ENCODE peak calls at places on chromosome 12, in ten cellular contexts. One of them, this sample, is unnamed.

GRCh38 chr12:122352394-122352793 is 70.1 kb downstream of the CLIP1 start:
- DNase-seq in transverse colon: no peak
- DNase-seq in coronary artery: no peak
- DNase-seq in IMR-90: no peak
- DNase-seq in pancreas: no peak
- DNase-seq in CD8-positive, alpha-beta memory T cell: no peak
- DNase-seq in uterus: no peak
- DNase-seq in fibroblast of lung: no peak
- DNase-seq in HepG2: no peak
- DNase-seq in suprapubic skin: no peak
- DNase-seq in this sample: no peak

GRCh38 chr12:16094437-16094836 is 183.0 kb downstream of the SLC15A5 start:
- DNase-seq in fibroblast of lung: no peak
- DNase-seq in HepG2: no peak
- DNase-seq in coronary artery: no peak
- DNase-seq in IMR-90: no peak
- DNase-seq in pancreas: no peak
- DNase-seq in uterus: no peak
- DNase-seq in suprapubic skin: no peak
- DNase-seq in CD8-positive, alpha-beta memory T cell: no peak
- DNase-seq in transverse colon: no peak
- DNase-seq in this sample: no peak

GRCh38 chr12:56414401-56414800 is 34.8 kb downstream of the TIMELESS start:
- DNase-seq in coronary artery: no peak
- DNase-seq in CD8-positive, alpha-beta memory T cell: no peak
- DNase-seq in fibroblast of lung: no peak
- DNase-seq in suprapubic skin: no peak
- DNase-seq in HepG2: no peak
- DNase-seq in transverse colon: no peak
- DNase-seq in uterus: no peak
- DNase-seq in IMR-90: no peak
- DNase-seq in pancreas: no peak
- DNase-seq in this sample: no peak

GRCh38 chr12:23534196-23534595 is 415.3 kb downstream of the SOX5 start:
- DNase-seq in transverse colon: no peak
- DNase-seq in CD8-positive, alpha-beta memory T cell: no peak
- DNase-seq in suprapubic skin: no peak
- DNase-seq in uterus: no peak
- DNase-seq in coronary artery: no peak
- DNase-seq in IMR-90: no peak
- DNase-seq in HepG2: no peak
- DNase-seq in fibroblast of lung: no peak
- DNase-seq in pancreas: no peak
- DNase-seq in this sample: no peak

GRCh38 chr12:15336772-15337553 is 14.7 kb downstream of the PTPRO start:
- DNase-seq in suprapubic skin: no peak
- DNase-seq in HepG2: no peak
- DNase-seq in fibroblast of lung: peak; percentile 83
- DNase-seq in CD8-positive, alpha-beta memory T cell: no peak
- DNase-seq in IMR-90: peak; percentile 53
- DNase-seq in uterus: no peak
- DNase-seq in coronary artery: no peak
- DNase-seq in transverse colon: no peak
- DNase-seq in pancreas: no peak
- DNase-seq in this sample: no peak

GRCh38 chr12:114131824-114132223 is 165.7 kb upstream of the RBM19 start:
- DNase-seq in coronary artery: no peak
- DNase-seq in pancreas: no peak
- DNase-seq in uterus: no peak
- DNase-seq in suprapubic skin: no peak
- DNase-seq in CD8-positive, alpha-beta memory T cell: no peak
- DNase-seq in IMR-90: no peak
- DNase-seq in fibroblast of lung: no peak
- DNase-seq in transverse colon: no peak
- DNase-seq in HepG2: no peak
- DNase-seq in this sample: peak; percentile 17

GRCh38 chr12:107537464-107538119 is 148.0 kb upstream of the PWP1 start:
- DNase-seq in coronary artery: no peak
- DNase-seq in pancreas: no peak
- DNase-seq in suprapubic skin: no peak
- DNase-seq in transverse colon: no peak
- DNase-seq in IMR-90: no peak
- DNase-seq in HepG2: no peak
- DNase-seq in CD8-positive, alpha-beta memory T cell: no peak
- DNase-seq in uterus: no peak
- DNase-seq in fibroblast of lung: no peak
- DNase-seq in this sample: no peak

GRCh38 chr12:130031571-130032189 is 127.9 kb upstream of the TMEM132D start:
- DNase-seq in fibroblast of lung: no peak
- DNase-seq in uterus: peak; percentile 20
- DNase-seq in transverse colon: peak; percentile 48
- DNase-seq in IMR-90: no peak
- DNase-seq in coronary artery: no peak
- DNase-seq in pancreas: peak; percentile 68
- DNase-seq in CD8-positive, alpha-beta memory T cell: peak; percentile 54
- DNase-seq in suprapubic skin: no peak
- DNase-seq in HepG2: peak; percentile 60
- DNase-seq in this sample: peak; percentile 71

GRCh38 chr12:113196996-113197395 is 11.5 kb downstream of the RITA1 start:
- DNase-seq in transverse colon: peak; percentile 76
- DNase-seq in suprapubic skin: no peak
- DNase-seq in HepG2: peak; percentile 69
- DNase-seq in fibroblast of lung: peak; percentile 70
- DNase-seq in pancreas: peak; percentile 81
- DNase-seq in CD8-positive, alpha-beta memory T cell: peak; percentile 75
- DNase-seq in uterus: peak; percentile 73
- DNase-seq in IMR-90: peak; percentile 78
- DNase-seq in coronary artery: no peak
- DNase-seq in this sample: peak; percentile 84

GRCh38 chr12:88870000-88870737 is 289.9 kb upstream of the KITLG start:
- DNase-seq in uterus: no peak
- DNase-seq in HepG2: no peak
- DNase-seq in IMR-90: peak; percentile 88
- DNase-seq in fibroblast of lung: peak; percentile 56
- DNase-seq in coronary artery: no peak
- DNase-seq in CD8-positive, alpha-beta memory T cell: no peak
- DNase-seq in pancreas: no peak
- DNase-seq in suprapubic skin: no peak
- DNase-seq in transverse colon: no peak
- DNase-seq in this sample: no peak

GRCh38 chr12:19971881-19972280 is 396.5 kb upstream of the PDE3A start:
- DNase-seq in pancreas: peak; percentile 70
- DNase-seq in CD8-positive, alpha-beta memory T cell: no peak
- DNase-seq in transverse colon: no peak
- DNase-seq in HepG2: no peak
- DNase-seq in suprapubic skin: no peak
- DNase-seq in IMR-90: no peak
- DNase-seq in fibroblast of lung: no peak
- DNase-seq in uterus: no peak
- DNase-seq in coronary artery: no peak
- DNase-seq in this sample: no peak

DNA sequence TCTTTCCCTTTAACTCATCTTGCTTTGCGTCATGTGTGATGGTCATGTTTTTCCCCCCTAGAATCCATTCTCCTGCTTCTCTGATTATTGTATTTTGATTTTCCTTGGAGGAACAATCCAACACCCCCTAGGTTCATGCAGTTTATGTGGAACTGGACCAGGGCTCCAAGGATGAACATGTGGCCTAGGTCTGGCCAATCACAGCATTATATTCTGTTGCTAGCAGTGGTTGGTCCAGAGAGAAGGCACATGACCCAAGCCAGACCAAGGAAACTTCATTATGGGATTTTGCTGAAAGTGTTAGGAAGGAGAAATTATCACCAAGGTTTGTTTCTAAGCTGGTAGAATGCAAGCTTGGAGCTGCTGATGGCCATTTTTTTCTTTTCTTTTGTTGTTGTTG is 6.9 kb upstream of the PPTC7 start:
- DNase-seq in transverse colon: no peak
- DNase-seq in uterus: no peak
- DNase-seq in pancreas: no peak
- DNase-seq in HepG2: no peak
- DNase-seq in suprapubic skin: no peak
- DNase-seq in fibroblast of lung: no peak
- DNase-seq in coronary artery: no peak
- DNase-seq in IMR-90: no peak
- DNase-seq in CD8-positive, alpha-beta memory T cell: no peak
- DNase-seq in this sample: no peak
- H3K27ac ChIP-seq in transverse colon: peak overlapping the region; percentile 78
- H3K27ac ChIP-seq in uterus: peak overlapping the region; percentile 68
- H3K27ac ChIP-seq in pancreas: no peak overlapping the region
- H3K27ac ChIP-seq in HepG2: no peak overlapping the region
- H3K27ac ChIP-seq in suprapubic skin: peak overlapping the region; percentile 61
- H3K27ac ChIP-seq in fibroblast of lung: no peak overlapping the region
- H3K27ac ChIP-seq in coronary artery: no peak overlapping the region
- H3K27ac ChIP-seq in IMR-90: no peak overlapping the region
- H3K27ac ChIP-seq in CD8-positive, alpha-beta memory T cell: no peak overlapping the region
- H3K27ac ChIP-seq in this sample: no peak overlapping the region

GRCh38 chr12:105466231-105466900 is 135.9 kb downstream of the C12orf75 start:
- DNase-seq in coronary artery: no peak
- DNase-seq in transverse colon: no peak
- DNase-seq in IMR-90: no peak
- DNase-seq in HepG2: no peak
- DNase-seq in pancreas: no peak
- DNase-seq in suprapubic skin: no peak
- DNase-seq in fibroblast of lung: no peak
- DNase-seq in CD8-positive, alpha-beta memory T cell: no peak
- DNase-seq in uterus: no peak
- DNase-seq in this sample: no peak
- H3K27ac ChIP-seq in coronary artery: peak overlapping the region; percentile 65
- H3K27ac ChIP-seq in transverse colon: no peak overlapping the region
- H3K27ac ChIP-seq in IMR-90: no peak overlapping the region
- H3K27ac ChIP-seq in HepG2: no peak overlapping the region
- H3K27ac ChIP-seq in pancreas: no peak overlapping the region
- H3K27ac ChIP-seq in suprapubic skin: peak overlapping the region; percentile 16
- H3K27ac ChIP-seq in fibroblast of lung: no peak overlapping the region
- H3K27ac ChIP-seq in CD8-positive, alpha-beta memory T cell: no peak overlapping the region
- H3K27ac ChIP-seq in uterus: peak overlapping the region; percentile 67
- H3K27ac ChIP-seq in this sample: no peak overlapping the region

GRCh38 chr12:3728686-3729085 is 24.2 kb downstream of the CRACR2A start:
- DNase-seq in HepG2: no peak
- DNase-seq in suprapubic skin: no peak
- DNase-seq in pancreas: no peak
- DNase-seq in IMR-90: no peak
- DNase-seq in uterus: no peak
- DNase-seq in CD8-positive, alpha-beta memory T cell: peak; percentile 60
- DNase-seq in coronary artery: no peak
- DNase-seq in fibroblast of lung: no peak
- DNase-seq in transverse colon: no peak
- DNase-seq in this sample: no peak

GRCh38 chr12:3726455-3726854 is 26.5 kb downstream of the CRACR2A start:
- DNase-seq in pancreas: no peak
- DNase-seq in HepG2: no peak
- DNase-seq in suprapubic skin: no peak
- DNase-seq in uterus: no peak
- DNase-seq in transverse colon: no peak
- DNase-seq in fibroblast of lung: no peak
- DNase-seq in IMR-90: no peak
- DNase-seq in CD8-positive, alpha-beta memory T cell: no peak
- DNase-seq in coronary artery: no peak
- DNase-seq in this sample: no peak

GRCh38 chr12:3730111-3730510 is 22.8 kb downstream of the CRACR2A start:
- DNase-seq in CD8-positive, alpha-beta memory T cell: no peak
- DNase-seq in transverse colon: no peak
- DNase-seq in HepG2: no peak
- DNase-seq in fibroblast of lung: no peak
- DNase-seq in uterus: no peak
- DNase-seq in coronary artery: no peak
- DNase-seq in suprapubic skin: no peak
- DNase-seq in IMR-90: no peak
- DNase-seq in pancreas: no peak
- DNase-seq in this sample: no peak

GRCh38 chr12:3727354-3727753 is 25.6 kb downstream of the CRACR2A start:
- DNase-seq in transverse colon: no peak
- DNase-seq in suprapubic skin: no peak
- DNase-seq in HepG2: no peak
- DNase-seq in fibroblast of lung: no peak
- DNase-seq in CD8-positive, alpha-beta memory T cell: no peak
- DNase-seq in coronary artery: no peak
- DNase-seq in uterus: no peak
- DNase-seq in IMR-90: no peak
- DNase-seq in pancreas: no peak
- DNase-seq in this sample: no peak

DNA sequence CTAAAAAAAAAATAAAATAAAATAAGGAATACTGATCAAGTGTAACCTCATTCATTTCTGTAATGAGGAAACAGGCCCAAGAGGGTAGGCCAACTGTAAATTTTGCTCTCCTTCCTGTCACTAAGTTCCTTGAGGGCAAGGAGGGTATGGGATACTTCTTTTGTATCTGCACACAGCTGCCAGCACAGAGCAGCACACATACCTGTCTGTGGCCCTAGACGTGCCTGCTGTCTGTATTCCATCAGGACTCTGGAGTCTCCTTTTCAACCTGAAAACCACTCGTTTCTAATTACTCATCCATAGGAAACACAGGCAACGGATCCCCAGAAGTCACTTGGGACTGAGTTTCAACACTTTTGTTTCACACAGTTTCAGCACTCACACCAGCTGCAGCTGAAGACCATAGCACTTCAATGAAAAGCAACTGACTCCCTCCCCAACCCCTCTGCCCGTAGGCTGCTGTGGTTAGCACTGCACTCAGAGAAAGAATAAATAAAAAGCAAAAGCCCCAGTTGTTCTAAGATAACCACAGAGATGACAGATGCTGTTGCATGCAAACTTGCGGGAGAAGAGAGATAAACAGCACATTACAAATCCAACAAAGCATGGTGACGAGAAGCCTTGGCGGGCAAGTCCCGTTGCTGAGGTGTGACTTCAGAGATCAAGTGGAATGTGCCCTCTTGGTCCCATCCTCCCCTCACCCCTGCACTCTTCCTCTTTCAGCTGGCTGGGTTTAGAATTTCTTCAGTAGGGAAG is 24.9 kb downstream of the CRACR2A start:
- DNase-seq in IMR-90: peak; percentile 33
- DNase-seq in CD8-positive, alpha-beta memory T cell: peak; percentile 73
- DNase-seq in HepG2: no peak
- DNase-seq in pancreas: no peak
- DNase-seq in uterus: no peak
- DNase-seq in suprapubic skin: no peak
- DNase-seq in transverse colon: no peak
- DNase-seq in coronary artery: no peak
- DNase-seq in fibroblast of lung: peak; percentile 48
- DNase-seq in this sample: no peak
- H3K27ac ChIP-seq in IMR-90: no peak overlapping the region
- H3K27ac ChIP-seq in CD8-positive, alpha-beta memory T cell: peak overlapping the region; percentile 73
- H3K27ac ChIP-seq in HepG2: no peak overlapping the region
- H3K27ac ChIP-seq in pancreas: no peak overlapping the region
- H3K27ac ChIP-seq in uterus: no peak overlapping the region
- H3K27ac ChIP-seq in suprapubic skin: no peak overlapping the region
- H3K27ac ChIP-seq in transverse colon: peak overlapping the region; percentile 22
- H3K27ac ChIP-seq in coronary artery: no peak overlapping the region
- H3K27ac ChIP-seq in fibroblast of lung: no peak overlapping the region
- H3K27ac ChIP-seq in this sample: no peak overlapping the region

DNA sequence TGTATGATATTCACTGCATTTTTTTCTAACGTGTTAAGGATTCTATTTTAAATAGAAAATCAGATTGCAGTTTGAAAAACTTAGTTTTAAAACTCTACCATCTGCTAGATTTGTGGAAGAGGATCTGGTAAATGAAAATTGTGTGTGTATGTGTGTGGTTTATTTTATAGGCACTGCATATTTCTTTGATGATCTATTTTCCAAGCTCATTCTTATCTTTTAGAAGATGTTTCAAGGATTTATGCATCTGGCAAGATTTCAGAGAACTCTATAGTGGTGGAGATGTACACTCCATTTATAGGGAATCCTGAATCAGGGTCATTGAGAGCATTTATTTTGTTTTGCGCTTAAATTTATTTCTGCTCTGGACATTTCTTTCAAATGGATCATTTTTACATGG is 69.8 kb downstream of the HMGA2 start:
- DNase-seq in transverse colon: no peak
- DNase-seq in pancreas: no peak
- DNase-seq in CD8-positive, alpha-beta memory T cell: no peak
- DNase-seq in fibroblast of lung: no peak
- DNase-seq in suprapubic skin: no peak
- DNase-seq in uterus: no peak
- DNase-seq in HepG2: no peak
- DNase-seq in coronary artery: no peak
- DNase-seq in IMR-90: peak; percentile 67
- DNase-seq in this sample: no peak
- H3K27ac ChIP-seq in transverse colon: no peak overlapping the region
- H3K27ac ChIP-seq in pancreas: no peak overlapping the region
- H3K27ac ChIP-seq in CD8-positive, alpha-beta memory T cell: no peak overlapping the region
- H3K27ac ChIP-seq in fibroblast of lung: no peak overlapping the region
- H3K27ac ChIP-seq in suprapubic skin: no peak overlapping the region
- H3K27ac ChIP-seq in uterus: no peak overlapping the region
- H3K27ac ChIP-seq in HepG2: peak overlapping the region; percentile 92
- H3K27ac ChIP-seq in coronary artery: no peak overlapping the region
- H3K27ac ChIP-seq in IMR-90: no peak overlapping the region
- H3K27ac ChIP-seq in this sample: peak overlapping the region; percentile 92